ENCODE peak calls at places on chromosomes 16 and 17, in eight cellular contexts. I is ovary, O is lower lobe of right lung, E is lung, H is fibroblast of lung, R is thoracic aorta, B is hepatocyte, G is MCF 10A. V is an unnamed sample.

GRCh38 chr16:51430716-51431369 is 279.8 kb upstream of the SALL1 start:
- DNase-seq in I (no peak), O (no peak), E (no peak), H (no peak), R (no peak), B (no peak), G (peak; percentile 34), V (no peak)

GRCh38 chr16:55082594-55082982 is 151.9 kb downstream of the IRX5 start:
- DNase-seq in I (no peak), O (no peak), E (no peak), H (no peak), R (no peak), B (no peak), G (no peak), V (no peak)

GRCh38 chr16:70778901-70779309 is 22.1 kb downstream of the VAC14 start:
- DNase-seq in I (peak; percentile 92), O (no peak), E (peak; percentile 40), H (peak; percentile 95), R (no peak), B (peak; percentile 88), G (peak; percentile 89), V (peak; percentile 82)

GRCh38 chr16:14502932-14503741 is 126.9 kb downstream of the PARN start:
- DNase-seq in I (no peak), O (no peak), E (no peak), H (peak; percentile 42), R (no peak), B (no peak), G (peak; percentile 62), V (no peak)

GRCh38 chr17:82899941-82900340 is 60.1 kb upstream of the ZNF750 start:
- DNase-seq in I (no peak), O (peak; percentile 38), E (no peak), H (no peak), R (no peak), B (no peak), G (no peak), V (no peak)

GRCh38 chr17:1256699-1257098 is 13.5 kb upstream of the BHLHA9 start:
- DNase-seq in I (no peak), O (no peak), E (no peak), H (no peak), R (no peak), B (no peak), G (no peak), V (no peak)

GRCh38 chr17:80737106-80738019 is 192.7 kb downstream of the RPTOR start:
- DNase-seq in I (no peak), O (peak; percentile 66), E (no peak), H (no peak), R (no peak), B (no peak), G (no peak), V (no peak)

GRCh38 chr17:75142236-75142971 is 10.9 kb upstream of the NT5C start:
- DNase-seq in I (no peak), O (no peak), E (no peak), H (no peak), R (no peak), B (no peak), G (no peak), V (no peak)

GRCh38 chr16:87335968-87336849 is 19.0 kb upstream of the C16orf95 start:
- DNase-seq in I (no peak), O (no peak), E (no peak), H (no peak), R (no peak), B (no peak), G (no peak), V (no peak)

GRCh38 chr17:16973760-16974540 is 2.0 kb upstream of the TNFRSF13B start:
- DNase-seq in I (no peak), O (no peak), E (no peak), H (no peak), R (no peak), B (no peak), G (no peak), V (no peak)

GRCh38 chr17:58176200-58176599 is 9.4 kb downstream of the OR4D2 start:
- DNase-seq in I (no peak), O (no peak), E (no peak), H (peak; percentile 12), R (no peak), B (peak; percentile 34), G (no peak), V (peak; percentile 24)

GRCh38 chr16:81181013-81181720 is 57.3 kb upstream of the BCO1 start:
- DNase-seq in I (peak; percentile 82), O (peak; percentile 62), E (peak; percentile 75), H (peak; percentile 95), R (peak; percentile 78), B (peak; percentile 94), G (peak; percentile 98), V (peak; percentile 88)

GRCh38 chr17:15511142-15511541 is 43.7 kb upstream of the CDRT4 start:
- DNase-seq in I (no peak), O (no peak), E (no peak), H (no peak), R (no peak), B (no peak), G (no peak), V (no peak)

GRCh38 chr16:852451-853185 is 52.1 kb upstream of the GNG13 start:
- DNase-seq in I (no peak), O (no peak), E (no peak), H (no peak), R (no peak), B (no peak), G (no peak), V (no peak)

GRCh38 chr17:76246080-76247066 is 6.1 kb upstream of the RNF157 start:
- DNase-seq in I (no peak), O (no peak), E (no peak), H (peak; percentile 88), R (no peak), B (peak; percentile 51), G (no peak), V (peak; percentile 38)

GRCh38 chr16:3020604-3021448 is 658 bp downstream of the TNFRSF12A start:
- DNase-seq in I (peak; percentile 90), O (peak; percentile 89), E (peak; percentile 88), H (peak; percentile 85), R (peak; percentile 76), B (peak; percentile 95), G (peak; percentile 91), V (peak; percentile 85)

GRCh38 chr16:9177861-9178260 is 86.4 kb downstream of the HAPSTR1 start:
- DNase-seq in I (no peak), O (no peak), E (no peak), H (no peak), R (no peak), B (no peak), G (no peak), V (no peak)

GRCh38 chr16:89026121-89026612 is 49.2 kb upstream of the CBFA2T3 start:
- DNase-seq in I (no peak), O (no peak), E (no peak), H (peak; percentile 1), R (no peak), B (no peak), G (peak; percentile 62), V (no peak)

GRCh38 chr16:13883266-13883665 is 36.7 kb upstream of the ERCC4 start:
- DNase-seq in I (no peak), O (no peak), E (no peak), H (no peak), R (no peak), B (no peak), G (no peak), V (no peak)

DNA sequence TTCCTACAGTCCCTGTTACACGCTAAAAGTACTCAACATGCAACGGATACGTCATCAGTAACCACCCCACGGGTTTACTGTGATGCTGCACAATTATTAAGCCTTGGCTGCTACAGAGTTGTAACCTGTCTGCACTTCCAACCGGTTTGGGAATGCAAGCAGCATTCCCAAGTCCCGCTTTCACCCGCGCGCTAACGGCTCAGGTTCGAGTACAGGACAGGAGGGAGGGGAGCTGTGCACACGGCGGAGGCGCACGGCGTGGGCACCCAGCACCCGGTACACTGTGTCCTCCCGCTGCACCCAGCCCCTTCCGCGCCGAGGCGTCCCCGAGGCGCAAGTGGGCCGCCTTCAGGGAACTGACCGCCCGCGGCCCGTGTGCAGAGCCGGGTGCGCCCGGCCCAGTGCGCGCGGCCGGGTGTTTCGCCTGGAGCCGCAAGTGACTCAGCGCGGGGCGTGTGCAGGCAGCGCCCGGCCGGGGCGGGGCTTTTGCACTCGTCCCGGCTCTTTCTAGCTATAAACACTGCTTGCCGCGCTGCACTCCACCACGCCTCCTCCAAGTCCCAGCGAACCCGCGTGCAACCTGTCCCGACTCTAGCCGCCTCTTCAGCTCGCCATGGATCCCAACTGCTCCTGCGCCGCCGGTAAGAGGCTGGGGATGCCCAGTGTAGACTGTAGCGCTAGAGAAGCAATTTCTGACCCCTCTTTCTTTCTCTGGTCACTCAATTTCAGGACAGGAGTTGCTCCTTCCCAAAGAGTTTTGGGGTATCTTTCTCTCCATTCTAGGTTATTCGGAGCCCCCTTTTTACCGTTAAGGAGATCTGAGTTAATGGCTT is at the start of gene MT2A:
- DNase-seq in I (peak; percentile 90), O (peak; percentile 98), E (peak; percentile 94), H (peak; percentile 97), R (peak; percentile 89), B (peak; percentile 98), G (peak; percentile 97), V (peak; percentile 86)
- TF ChIP-seq CTCF in I (no peak), O (no peak), E (no peak), H (no peak), R (no peak), B (no peak), G (no peak), V (no peak)

GRCh38 chr16:84156342-84156784 is 11.3 kb downstream of the DNAAF1 start:
- DNase-seq in I (no peak), O (no peak), E (no peak), H (peak; percentile 32), R (no peak), B (no peak), G (no peak), V (no peak)
- TF ChIP-seq CTCF in I (no peak), O (no peak), E (no peak), H (no peak), R (no peak), B (no peak), G (no peak), V (no peak)

GRCh38 chr17:48023408-48024148 is 14.0 kb downstream of the COPZ2 start:
- DNase-seq in I (peak; percentile 76), O (peak; percentile 89), E (peak; percentile 84), H (peak; percentile 56), R (peak; percentile 71), B (peak; percentile 83), G (peak; percentile 91), V (peak; percentile 87)

GRCh38 chr17:48025904-48026502 is 11.6 kb downstream of the COPZ2 start:
- DNase-seq in I (peak; percentile 42), O (no peak), E (no peak), H (no peak), R (peak; percentile 17), B (no peak), G (peak; percentile 73), V (no peak)

GRCh38 chr17:48024149-48025039 is 13.2 kb downstream of the COPZ2 start:
- DNase-seq in I (peak; percentile 50), O (peak; percentile 88), E (peak; percentile 84), H (no peak), R (no peak), B (peak; percentile 58), G (peak; percentile 79), V (peak; percentile 41)

GRCh38 chr17:48026503-48027321 is 10.9 kb downstream of the COPZ2 start:
- DNase-seq in I (peak; percentile 89), O (peak; percentile 85), E (peak; percentile 85), H (peak; percentile 90), R (peak; percentile 56), B (peak; percentile 96), G (peak; percentile 96), V (peak; percentile 91)

GRCh38 chr17:48025040-48025903 is 12.3 kb downstream of the COPZ2 start:
- DNase-seq in I (peak; percentile 98), O (peak; percentile 100), E (peak; percentile 99), H (peak; percentile 95), R (peak; percentile 93), B (peak; percentile 98), G (peak; percentile 96), V (peak; percentile 99)
- TF ChIP-seq CTCF in I (peak; percentile 91), O (peak; percentile 71), E (peak; percentile 85), H (peak; percentile 55), R (peak; percentile 87), B (peak; percentile 99), G (peak; percentile 77), V (peak; percentile 70)

GRCh38 chr16:4376820-4377572 is 5.3 kb downstream of the VASN start:
- DNase-seq in I (no peak), O (no peak), E (no peak), H (no peak), R (no peak), B (no peak), G (no peak), V (no peak)
- TF ChIP-seq CTCF in I (no peak), O (no peak), E (no peak), H (no peak), R (no peak), B (no peak), G (no peak), V (no peak)